ENCODE peak calls at places on chromosomes 11 and 22, in four cellular contexts. Q, Z, H and W are unnamed samples.
A peak's percentile ranks its signal among the peaks of the same experiment; 100 is the strongest.

GRCh38 chr11:117743121-117743815 is 53.7 kb downstream of the DSCAML1 start:
- DNase-seq in Q (no peak), Z (no peak), H (no peak), W (no peak)

GRCh38 chr11:116707746-116708145 is 65.0 kb downstream of the BUD13 start:
- DNase-seq in Q (no peak), Z (no peak), H (peak; percentile 44), W (no peak)

GRCh38 chr11:66651011-66651410 is 12.5 kb downstream of the RBM4 start:
- DNase-seq in Q (no peak), Z (no peak), H (no peak), W (no peak)

GRCh38 chr11:110984147-110984546 is 261.4 kb upstream of the POU2AF2 start:
- DNase-seq in Q (no peak), Z (no peak), H (no peak), W (no peak)

GRCh38 chr11:76782526-76783293 is 446 bp upstream of the TSKU start:
- DNase-seq in Q (no peak), Z (peak; percentile 73), H (peak; percentile 93), W (peak; percentile 96)

GRCh38 chr11:106691807-106692365 is 326.4 kb downstream of the GUCY1A2 start:
- DNase-seq in Q (no peak), Z (no peak), H (no peak), W (no peak)

GRCh38 chr11:70002433-70002832 is 75.7 kb upstream of the ANO1 start:
- DNase-seq in Q (no peak), Z (no peak), H (no peak), W (no peak)

GRCh38 chr11:94521684-94522083 is 9.4 kb downstream of the C11orf97 start:
- DNase-seq in Q (no peak), Z (no peak), H (no peak), W (no peak)

GRCh38 chr11:76664578-76665061 is 5.9 kb downstream of the LRRC32 start:
- DNase-seq in Q (no peak), Z (no peak), H (no peak), W (peak; percentile 73)

GRCh38 chr11:119652907-119653659 is 75.9 kb downstream of the NECTIN1 start:
- DNase-seq in Q (no peak), Z (no peak), H (no peak), W (no peak)

GRCh38 chr11:5736396-5736795 is at the start of gene OR56B1:
- DNase-seq in Q (no peak), Z (no peak), H (no peak), W (no peak)

GRCh38 chr11:128624269-128625170 is 37.2 kb upstream of the ETS1 start:
- DNase-seq in Q (peak; percentile 83), Z (no peak), H (no peak), W (peak; percentile 61)

GRCh38 chr11:75996523-75997272 is 181.7 kb downstream of the UVRAG start:
- DNase-seq in Q (no peak), Z (no peak), H (no peak), W (no peak)

GRCh38 chr11:93458286-93458685 is 84.9 kb downstream of the SMCO4 start:
- DNase-seq in Q (no peak), Z (no peak), H (no peak), W (no peak)

GRCh38 chr11:113163291-113164030 is 150.9 kb upstream of the TTC12 start:
- DNase-seq in Q (no peak), Z (no peak), H (no peak), W (peak; percentile 80)

GRCh38 chr22:26170795-26171194 is 1.5 kb downstream of the SEZ6L start:
- DNase-seq in Q (no peak), Z (no peak), H (no peak), W (no peak)

GRCh38 chr11:296976-297665 is 2.2 kb downstream of the IFITM5 start:
- DNase-seq in Q (peak; percentile 35), Z (no peak), H (no peak), W (peak; percentile 77)

GRCh38 chr11:108654994-108655631 is 9.8 kb upstream of the DDX10 start:
- DNase-seq in Q (no peak), Z (no peak), H (peak; percentile 63), W (no peak)

GRCh38 chr11:1693327-1694063 is 3.5 kb upstream of the KRTAP5-6 start:
- DNase-seq in Q (peak; percentile 53), Z (peak; percentile 15), H (peak; percentile 78), W (peak; percentile 91)

GRCh38 chr11:47616726-47617416 is 22.7 kb upstream of the C1QTNF4 start:
- DNase-seq in Q (no peak), Z (no peak), H (peak; percentile 38), W (no peak)

GRCh38 chr22:43996170-43996980 is 27.7 kb upstream of the PARVB start:
- DNase-seq in Q (peak; percentile 66), Z (no peak), H (peak; percentile 46), W (peak; percentile 86)

GRCh38 chr11:13150487-13150886 is 127.1 kb upstream of the BMAL1 start:
- DNase-seq in Q (no peak), Z (no peak), H (no peak), W (no peak)

GRCh38 chr11:68694404-68695297 is 10.3 kb downstream of the GAL start:
- DNase-seq in Q (no peak), Z (no peak), H (no peak), W (no peak)

GRCh38 chr11:124285610-124286344 is 28.0 kb downstream of the OR8D1 start:
- DNase-seq in Q (no peak), Z (no peak), H (no peak), W (no peak)

GRCh38 chr11:114289779-114290178 is 6.4 kb upstream of the NNMT start:
- DNase-seq in Q (no peak), Z (no peak), H (no peak), W (no peak)

GRCh38 chr22:29306175-29306829 is at the start of gene GAS2L1:
- DNase-seq in Q (peak; percentile 48), Z (no peak), H (peak; percentile 90), W (peak; percentile 94)
- H3K4me3 ChIP-seq in Q (peak within 1 kb of the TSS; percentile 42), Z (peak within 1 kb of the TSS; percentile 98), H (peak within 1 kb of the TSS; percentile 96), W (peak within 1 kb of the TSS; percentile 72)

GRCh38 chr11:64774144-64774543 is 4.2 kb downstream of the SF1 start:
- DNase-seq in Q (no peak), Z (no peak), H (no peak), W (no peak)
- H3K36me3 ChIP-seq in Q (peaks cover 82% of the 10 kb centered on the region), Z (peaks cover 69% of the 10 kb centered on the region), H (peaks cover 44% of the 10 kb centered on the region), W (peaks cover 66% of the 10 kb centered on the region)

GRCh38 chr22:42958937-42959336 is 56.0 kb downstream of the PACSIN2 start:
- DNase-seq in Q (no peak), Z (no peak), H (no peak), W (no peak)
- H3K4me3 ChIP-seq in Q (no peak overlapping the region), Z (peak overlapping the region; percentile 58), H (no peak overlapping the region), W (peak overlapping the region; percentile 57)

DNA sequence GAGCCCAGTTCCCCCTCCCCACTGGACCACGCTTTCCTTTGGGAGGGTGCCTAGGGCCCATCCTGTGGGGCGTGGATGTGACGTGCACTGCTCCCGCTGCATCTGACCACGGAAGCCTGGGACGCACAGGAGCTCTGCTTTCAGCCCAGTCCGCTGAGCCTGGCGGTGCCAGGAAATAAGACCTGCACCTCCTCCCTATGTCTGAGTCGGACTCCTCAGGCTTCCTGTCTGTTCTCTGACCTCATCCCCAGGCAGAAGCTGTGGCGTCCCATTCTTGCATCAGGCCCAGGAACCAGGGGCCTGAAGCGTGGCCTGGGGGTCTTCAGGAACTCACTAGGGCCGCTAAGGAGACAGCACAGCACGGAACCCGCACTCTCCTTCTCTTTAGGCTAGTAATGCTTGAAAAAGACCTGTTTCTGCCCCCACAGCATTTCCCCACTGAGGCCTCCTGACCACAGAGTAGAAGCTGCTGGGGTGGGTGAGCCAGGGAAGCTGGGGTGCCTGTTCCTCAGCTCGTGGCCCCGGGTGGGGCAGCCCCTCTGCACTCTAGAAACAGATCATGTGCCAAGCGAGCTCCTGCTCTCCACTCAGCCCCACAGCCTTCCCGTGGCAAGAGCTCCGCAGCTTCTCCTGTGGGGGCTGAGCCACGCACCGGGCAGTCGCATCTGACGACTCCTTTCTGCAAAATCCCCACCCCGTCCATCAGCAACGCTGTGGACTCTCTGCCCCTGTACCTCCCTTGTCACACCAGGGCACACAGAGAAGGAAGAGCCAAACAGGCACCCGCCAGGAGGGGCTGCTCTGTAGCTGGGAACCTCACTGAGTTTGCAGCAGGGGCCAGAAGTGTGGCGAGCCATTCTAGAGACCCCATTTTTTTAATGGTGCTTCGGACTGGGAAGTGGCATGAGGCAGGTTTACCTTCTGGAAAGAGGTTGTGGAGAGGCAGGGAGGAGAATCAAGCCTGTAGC is 22.6 kb downstream of the MOV10L1 start:
- DNase-seq in Q (no peak), Z (no peak), H (no peak), W (no peak)
- H3K36me3 ChIP-seq in Q (no peaks in the 10 kb centered on the region), Z (no peaks in the 10 kb centered on the region), H (no peaks in the 10 kb centered on the region), W (no peaks in the 10 kb centered on the region)

DNA sequence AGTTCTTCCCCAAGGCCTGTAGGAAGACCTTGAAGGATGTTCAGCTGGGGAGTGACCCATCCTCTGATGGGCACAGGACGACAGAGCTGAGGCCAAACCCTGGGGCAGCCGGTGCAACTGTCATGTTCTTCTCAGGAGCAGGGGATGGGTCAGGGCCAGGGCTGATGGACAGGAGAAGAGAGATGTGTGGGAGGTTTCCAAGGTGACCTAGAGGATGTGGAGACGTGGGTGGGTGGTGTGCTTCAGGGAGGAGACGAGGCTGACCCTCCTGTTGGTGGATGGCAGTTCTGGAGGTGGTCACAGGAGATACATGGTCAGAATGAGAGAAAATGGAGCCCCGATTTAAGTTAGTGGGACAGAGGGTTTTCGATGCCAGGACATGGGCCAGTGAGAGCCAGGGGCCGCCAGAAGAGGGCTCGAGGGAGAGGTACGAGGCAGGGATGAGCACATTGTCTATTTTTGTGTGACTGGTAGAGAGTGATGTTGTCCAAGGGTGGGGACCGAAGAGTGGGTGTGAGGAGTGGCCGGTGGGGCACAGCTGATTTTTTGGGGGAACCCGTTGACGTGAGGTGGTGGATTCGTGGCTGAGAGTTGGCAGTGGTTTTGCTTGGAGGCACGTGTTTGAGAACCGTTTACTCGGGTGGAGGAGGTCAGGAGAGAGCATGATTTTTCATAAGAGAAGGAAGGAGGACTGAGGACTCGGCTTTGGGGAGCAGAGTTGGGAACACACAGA is 14.6 kb downstream of the TBC1D22A start:
- DNase-seq in Q (no peak), Z (no peak), H (no peak), W (no peak)
- H3K4me3 ChIP-seq in Q (no peak overlapping the region), Z (no peak overlapping the region), H (no peak overlapping the region), W (no peak overlapping the region)

GRCh38 chr11:10762913-10763421 is 11.9 kb downstream of the CTR9 start:
- DNase-seq in Q (no peak), Z (no peak), H (no peak), W (no peak)

GRCh38 chr11:10763766-10764165 is 12.7 kb downstream of the CTR9 start:
- DNase-seq in Q (no peak), Z (no peak), H (no peak), W (no peak)

GRCh38 chr11:10762185-10762584 is 11.1 kb downstream of the CTR9 start:
- DNase-seq in Q (no peak), Z (no peak), H (no peak), W (no peak)

GRCh38 chr11:10758959-10759358 is 7.9 kb downstream of the CTR9 start:
- DNase-seq in Q (no peak), Z (no peak), H (no peak), W (no peak)

GRCh38 chr11:10761085-10761698 is 10.1 kb downstream of the CTR9 start:
- DNase-seq in Q (no peak), Z (no peak), H (no peak), W (no peak)
- H3K36me3 ChIP-seq in Q (peaks cover 81% of the 10 kb centered on the region), Z (peaks cover 29% of the 10 kb centered on the region), H (peaks cover 14% of the 10 kb centered on the region), W (peaks cover 60% of the 10 kb centered on the region)